ENCODE peak calls at places on chromosomes 16 and 17, in four cellular contexts. Y is tibial nerve, K is esophagus squamous epithelium, T is heart left ventricle. C is an unnamed sample.

GRCh38 chr17:17575360-17576251 is 15.9 kb downstream of the PEMT start:
- DNase-seq in K (no peak), T (no peak), Y (no peak), C (no peak)

GRCh38 chr17:43799047-43799446 is 18.8 kb downstream of the CFAP97D1 start:
- DNase-seq in K (no peak), T (no peak), Y (no peak), C (no peak)

GRCh38 chr17:81648013-81648706 is 8.2 kb downstream of the PDE6G start:
- DNase-seq in Y (no peak), K (no peak), T (no peak), C (no peak)

GRCh38 chr17:68319420-68320162 is 28.3 kb downstream of the ARSG start:
- DNase-seq in T (no peak), K (no peak), Y (no peak), C (no peak)

GRCh38 chr16:80694950-80695471 is 109.4 kb downstream of the CDYL2 start:
- DNase-seq in T (no peak), K (no peak), Y (no peak), C (no peak)

GRCh38 chr16:86372193-86372592 is 138.1 kb upstream of the FOXF1 start:
- DNase-seq in Y (no peak), T (no peak), K (no peak), C (no peak)

GRCh38 chr17:78573955-78574354 is 3.2 kb downstream of the DNAH17 start:
- DNase-seq in K (no peak), Y (no peak), T (peak), C (no peak)

GRCh38 chr16:87581867-87582220 is 20.5 kb upstream of the JPH3 start:
- DNase-seq in T (no peak), K (peak), Y (peak), C (peak)

GRCh38 chr17:67223924-67224323 is 21.1 kb downstream of the HELZ start:
- DNase-seq in T (no peak), K (no peak), Y (no peak), C (no peak)

GRCh38 chr16:86772231-86772510 is 193.8 kb downstream of the FOXL1 start:
- DNase-seq in Y (no peak), K (no peak), T (no peak), C (no peak)

GRCh38 chr17:27345141-27345904 is 51.4 kb downstream of the WSB1 start:
- DNase-seq in K (no peak), T (no peak), Y (no peak), C (no peak)

GRCh38 chr16:8807189-8807588 is 9.6 kb downstream of the PMM2 start:
- DNase-seq in K (no peak), Y (no peak), T (no peak), C (no peak)

GRCh38 chr16:78574571-78574970 is 475.1 kb downstream of the WWOX start:
- DNase-seq in T (no peak), Y (no peak), K (no peak), C (no peak)

GRCh38 chr16:71893888-71894228 is 1.5 kb upstream of the IST1 start:
- DNase-seq in T (no peak), K (no peak), Y (no peak), C (no peak)

GRCh38 chr17:62680541-62681052 is 53.1 kb downstream of the MRC2 start:
- DNase-seq in K (no peak), T (no peak), Y (no peak), C (no peak)

GRCh38 chr16:9077001-9077809 is 14.2 kb upstream of the HAPSTR1 start:
- DNase-seq in T (no peak), Y (no peak), K (no peak), C (no peak)

GRCh38 chr16:476039-476438 is 50.6 kb downstream of the RAB11FIP3 start:
- DNase-seq in Y (no peak), T (no peak), K (no peak), C (no peak)

GRCh38 chr16:526181-527014 is 1.1 kb upstream of the CAPN15 start:
- DNase-seq in Y (no peak), K (no peak), T (peak), C (no peak)

GRCh38 chr17:72517413-72518237 is 396.8 kb downstream of the SOX9 start:
- DNase-seq in K (no peak), T (no peak), Y (no peak), C (no peak)

GRCh38 chr16:75195811-75196790 is 10.9 kb downstream of the CTRB2 start:
- DNase-seq in K (no peak), Y (no peak), T (peak), C (no peak)

GRCh38 chr16:86354641-86355040 is 155.7 kb upstream of the FOXF1 start:
- DNase-seq in Y (no peak), K (no peak), T (no peak), C (no peak)

GRCh38 chr16:84546669-84547538 is 42.4 kb upstream of the MEAK7 start:
- DNase-seq in T (no peak), K (no peak), Y (no peak), C (no peak)

GRCh38 chr17:4188076-4188475 is 45.1 kb downstream of the CYB5D2 start:
- DNase-seq in K (no peak), Y (no peak), T (no peak), C (no peak)

DNA sequence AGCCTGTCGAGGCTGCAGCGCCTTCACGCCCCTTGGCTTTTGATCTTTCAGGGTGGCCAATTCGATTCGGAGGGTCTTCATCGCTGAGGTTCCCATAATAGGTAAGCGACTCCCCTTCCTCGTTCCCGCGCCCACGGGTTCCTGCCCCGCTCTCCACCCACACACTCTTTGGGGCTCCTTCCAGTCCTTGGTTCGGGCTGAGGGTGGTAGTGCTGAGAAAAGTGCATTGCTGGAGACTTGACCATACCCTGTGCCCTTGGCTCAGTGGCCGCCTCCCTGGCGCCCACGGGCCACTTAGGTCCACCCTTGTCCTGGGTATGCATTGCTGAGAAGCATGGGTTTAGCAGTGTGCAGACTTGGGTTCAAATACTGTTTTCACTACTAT is 491 bp downstream of the POLR2C start:
- DNase-seq in Y (no peak), T (no peak), K (no peak), C (no peak)
- H3K4me3 ChIP-seq in Y (peak), T (peak), K (peak), C (peak)

DNA sequence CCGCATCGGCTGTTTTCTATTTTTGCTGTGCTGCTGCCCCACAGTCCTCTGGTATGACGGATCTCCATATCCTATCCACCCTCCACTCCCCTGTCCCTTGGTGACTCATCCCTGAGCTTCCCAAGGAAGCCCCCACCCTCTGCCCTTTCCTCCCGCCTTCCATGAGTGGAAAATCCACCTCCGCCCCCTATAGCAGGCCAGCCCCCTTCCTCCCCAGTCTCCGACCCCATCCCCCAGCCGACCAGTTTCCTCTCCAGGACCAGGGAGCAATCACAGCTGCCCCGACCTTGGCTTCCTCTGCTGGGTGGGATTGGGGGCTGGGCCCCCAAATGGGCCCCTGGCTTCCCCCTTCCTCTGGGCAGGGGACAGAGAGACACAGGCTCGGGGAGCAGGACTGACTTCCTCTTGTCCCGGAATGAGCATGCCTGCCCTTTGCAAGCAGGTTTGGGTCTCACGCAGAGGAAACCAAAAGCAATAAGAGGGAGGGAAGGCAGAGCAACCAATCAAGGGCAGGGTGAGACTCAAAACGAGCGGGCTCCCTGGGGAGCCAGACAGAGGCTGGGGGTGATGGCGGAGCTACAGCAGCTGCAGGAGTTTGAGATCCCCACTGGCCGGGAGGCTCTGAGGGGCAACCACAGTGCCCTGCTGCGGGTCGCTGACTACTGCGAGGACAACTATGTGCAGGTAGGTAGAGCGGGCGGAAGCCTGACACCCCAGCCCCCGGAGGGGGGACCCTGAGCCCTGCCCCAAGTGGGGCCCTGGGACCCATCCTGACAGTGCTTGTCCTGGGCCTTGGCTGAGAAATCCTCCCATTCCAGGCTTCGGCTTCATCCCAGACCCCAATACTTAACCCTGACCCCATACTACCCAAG is at the start of the genes ABI3 and GNGT2:
- DNase-seq in Y (no peak), K (no peak), T (peak), C (no peak)
- TF ChIP-seq POLR2A in Y (no peak), K (peak), T (peak), C (no peak)

GRCh38 chr16:73053379-73054130 is 5.6 kb upstream of the ZFHX3 start:
- DNase-seq in K (no peak), Y (no peak), T (no peak), C (no peak)
- H3K4me3 ChIP-seq in K (peak), Y (no peak), T (peak), C (no peak)

DNA sequence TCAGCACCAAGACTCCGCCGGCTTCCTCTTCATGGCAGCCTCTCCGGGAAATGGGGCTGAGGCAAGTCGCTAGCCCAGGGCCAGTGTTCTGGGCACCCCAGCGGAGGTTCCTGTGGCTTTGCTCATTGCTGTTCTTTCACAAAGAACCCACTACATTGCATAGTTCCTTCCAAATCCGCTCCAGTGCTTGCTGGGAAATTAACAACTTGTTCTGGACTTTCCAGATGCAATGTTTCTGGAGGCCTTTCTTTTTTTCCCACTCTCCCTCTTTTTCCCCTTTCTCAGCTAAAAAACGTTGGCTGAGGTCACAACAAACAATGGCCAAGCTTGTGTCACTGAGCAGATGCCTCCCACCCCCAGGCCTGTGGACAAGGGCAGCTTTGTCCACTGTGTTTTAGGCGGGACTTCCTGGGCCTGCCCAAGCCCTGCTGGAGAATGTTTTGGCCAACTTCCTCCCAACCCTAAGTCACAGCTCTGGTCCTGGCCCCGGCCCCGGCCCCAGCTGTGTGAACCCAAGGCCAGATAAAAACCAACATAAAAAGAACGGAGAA is 131.5 kb upstream of the RCVRN start:
- DNase-seq in T (peak), Y (peak), K (no peak), C (no peak)
- TF ChIP-seq POLR2A in T (peak), Y (peak), K (peak), C (no peak)

GRCh38 chr16:67394271-67395104 is 1.2 kb upstream of the TPPP3 start:
- DNase-seq in K (no peak), Y (no peak), T (peak), C (no peak)
- H3K4me3 ChIP-seq in K (peak), Y (peak), T (peak), C (no peak)

DNA sequence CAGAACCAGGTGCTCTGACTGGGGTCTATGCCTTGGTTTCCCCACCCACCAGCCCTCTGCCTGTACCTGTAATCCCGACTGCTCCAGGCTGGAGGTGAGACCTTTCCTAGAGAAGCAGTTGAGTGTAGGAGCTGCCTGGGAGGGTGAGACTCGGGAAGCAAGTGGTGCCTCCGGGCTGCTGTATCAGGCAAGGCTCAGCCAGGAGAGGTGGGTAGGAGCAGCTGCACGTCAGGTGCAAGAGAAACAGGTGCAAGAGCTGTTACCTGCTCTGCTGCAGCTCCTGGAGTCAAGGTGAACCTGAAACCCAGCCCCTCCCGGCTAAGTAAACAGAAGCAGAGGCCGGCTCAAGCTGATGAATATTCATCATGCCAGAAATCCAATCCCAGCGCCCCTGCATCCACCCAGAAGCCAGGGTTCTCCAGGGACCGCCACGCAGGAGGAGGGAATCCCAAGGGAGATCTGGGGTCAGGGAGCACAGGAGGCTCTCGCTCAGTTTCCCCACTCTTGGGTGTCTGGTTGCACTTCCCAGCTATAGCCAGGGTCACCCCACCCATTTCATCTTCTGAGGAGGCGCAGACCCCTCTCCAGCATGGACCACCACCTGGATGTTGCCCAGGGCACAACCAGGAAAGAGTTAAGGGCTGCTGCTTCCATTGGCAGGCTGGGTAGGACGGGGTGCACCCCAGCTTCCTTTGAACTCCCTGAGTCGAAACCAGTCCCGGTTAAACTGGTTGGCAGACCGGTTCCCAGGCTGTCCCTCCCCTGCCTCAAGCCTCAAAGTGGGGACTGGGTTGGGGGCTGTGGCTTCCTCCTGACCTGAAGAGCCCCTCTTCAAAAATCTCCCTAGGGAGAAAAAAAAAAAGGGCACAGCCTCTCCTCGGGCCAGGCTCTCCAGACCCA is at the start of gene PRR15L:
- DNase-seq in T (no peak), Y (no peak), K (no peak), C (no peak)
- TF ChIP-seq POLR2A in T (no peak), Y (no peak), K (no peak), C (no peak)

GRCh38 chr17:39198186-39198566 is 707 bp upstream of the CACNB1 start:
- DNase-seq in K (no peak), T (no peak), Y (no peak), C (no peak)
- H3K4me3 ChIP-seq in K (peak), T (peak), Y (no peak), C (no peak)

GRCh38 chr17:37440424-37440823 is 33.7 kb downstream of the TADA2A start:
- DNase-seq in K (no peak), T (no peak), Y (no peak), C (no peak)

GRCh38 chr17:37432671-37433070 is 26.0 kb downstream of the TADA2A start:
- DNase-seq in K (no peak), Y (no peak), T (no peak), C (no peak)

DNA sequence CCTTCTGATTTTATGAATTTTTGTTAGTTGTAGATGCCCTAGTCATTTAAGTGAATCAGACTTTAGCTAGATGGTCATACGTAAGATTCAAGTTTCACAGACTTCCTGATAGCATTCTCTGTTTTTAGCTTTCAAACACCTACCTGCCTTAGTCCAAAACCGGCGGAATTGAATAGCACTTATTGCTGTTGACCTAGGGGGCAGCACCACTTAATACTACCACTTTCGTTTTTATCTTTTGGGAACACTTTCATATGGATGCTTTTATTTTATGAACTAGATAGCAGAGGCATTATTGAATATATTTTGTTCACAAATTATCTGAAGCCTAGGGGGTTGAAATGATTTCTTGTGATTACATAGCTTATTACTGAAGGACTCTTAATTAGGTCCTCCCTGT is 31.5 kb downstream of the TADA2A start:
- DNase-seq in K (no peak), Y (no peak), T (no peak), C (no peak)
- TF ChIP-seq POLR2A in K (no peak), Y (no peak), T (no peak), C (no peak)

DNA sequence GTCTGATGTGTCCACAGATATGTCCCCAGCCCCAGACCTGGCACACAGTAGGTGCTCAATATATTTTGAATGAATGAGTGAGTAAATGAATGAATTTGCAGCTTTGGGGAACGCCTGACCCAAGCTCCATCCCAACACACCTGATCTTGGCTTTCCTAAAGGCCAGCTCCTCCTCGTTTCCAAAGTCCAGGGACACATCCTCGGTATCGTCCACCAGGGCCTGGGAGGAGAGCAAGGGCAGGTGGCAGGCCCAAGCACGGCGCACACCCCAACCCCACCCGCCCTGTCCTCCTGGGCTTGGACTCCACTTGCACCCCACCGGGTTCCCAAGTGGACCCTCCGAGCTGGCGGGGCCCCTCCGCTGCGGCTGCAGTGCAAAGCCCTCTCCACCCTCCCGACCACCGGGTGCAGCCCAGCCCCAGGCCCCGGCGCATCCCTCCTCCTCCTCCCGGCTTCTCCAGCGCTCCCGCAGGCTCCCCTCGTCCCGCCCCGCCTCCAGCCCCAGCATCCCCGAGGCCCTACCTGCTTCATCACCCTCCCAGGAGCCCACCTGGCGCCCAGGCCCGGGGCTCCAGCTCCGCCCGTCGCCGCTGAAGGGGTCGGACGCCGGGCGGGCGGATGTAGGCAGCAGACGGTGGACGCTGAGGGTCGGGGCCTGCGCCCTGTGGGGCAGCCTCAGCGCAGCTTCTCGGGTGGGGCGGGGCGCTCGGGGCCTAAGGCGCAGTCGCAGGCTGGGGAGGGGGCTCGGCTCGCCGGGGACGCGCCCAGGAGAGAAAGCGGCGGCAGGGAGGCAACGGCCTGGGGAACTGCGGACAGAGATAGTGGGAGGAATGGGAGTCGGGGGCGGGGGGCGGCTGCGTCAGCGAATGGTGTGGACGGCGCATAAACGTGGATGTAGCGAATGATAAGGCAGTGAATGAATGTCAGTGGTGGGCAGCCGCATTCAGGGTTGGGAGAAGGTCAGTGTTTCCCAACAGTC is at the start of gene TVP23A:
- DNase-seq in Y (no peak), K (no peak), T (no peak), C (no peak)
- H3K4me3 ChIP-seq in Y (peak), K (peak), T (peak), C (no peak)

GRCh38 chr17:42554250-42555121 is 1.8 kb downstream of the HSD17B1 start:
- DNase-seq in T (peak), K (no peak), Y (peak), C (peak)
- TF ChIP-seq POLR2A in T (peak), K (peak), Y (no peak), C (peak)

C was measured in lower leg skin.